ENCODE peak calls at places on chromosomes 1 and 21, in seven cellular contexts. I, L, K, C, W, N and S are unnamed samples.

GRCh38 chr1:206012086-206012859 is 9.1 kb upstream of the RAB7B start:
- DNase-seq in N (peak; percentile 68), L (no peak), W (peak; percentile 73), K (peak; percentile 90), C (peak; percentile 40), I (peak; percentile 92), S (no peak)

GRCh38 chr1:233016798-233017197 is 66.4 kb downstream of the NTPCR start:
- DNase-seq in K (no peak), N (no peak), W (no peak), C (no peak), L (peak; percentile 79), I (no peak), S (no peak)

GRCh38 chr1:10438677-10439163 is 8.5 kb downstream of the CENPS start:
- DNase-seq in N (no peak), L (peak; percentile 32), K (no peak), I (no peak), W (no peak), C (no peak), S (no peak)

GRCh38 chr1:234897754-234898454 is 230.7 kb downstream of the TOMM20 start:
- DNase-seq in N (no peak), L (no peak), K (no peak), C (no peak), W (no peak), I (no peak), S (no peak)

GRCh38 chr1:85019989-85020388 is 23.1 kb upstream of the MCOLN2 start:
- DNase-seq in W (no peak), I (no peak), L (peak; percentile 10), K (no peak), N (no peak), C (peak; percentile 4), S (peak; percentile 91)

GRCh38 chr1:25111706-25112105 is 120.6 kb downstream of the SYF2 start:
- DNase-seq in N (no peak), W (no peak), C (no peak), I (no peak), L (no peak), K (no peak), S (no peak)

GRCh38 chr1:46415514-46415913 is 21.4 kb downstream of the FAAH start:
- DNase-seq in K (no peak), I (no peak), C (no peak), W (no peak), N (no peak), L (no peak), S (no peak)

GRCh38 chr21:37006521-37007291 is at the start of gene RIPPLY3:
- DNase-seq in L (no peak), N (no peak), W (peak; percentile 82), K (peak; percentile 40), I (no peak), C (peak; percentile 50), S (no peak)

GRCh38 chr1:117093870-117094621 is 27.5 kb downstream of the TRIM45 start:
- DNase-seq in L (peak; percentile 75), N (no peak), I (no peak), C (peak; percentile 38), W (peak; percentile 55), K (no peak), S (no peak)

GRCh38 chr1:15758537-15758936 is at the start of gene FBLIM1:
- DNase-seq in N (no peak), L (no peak), W (peak; percentile 87), I (no peak), C (peak; percentile 86), K (peak; percentile 49), S (no peak)

GRCh38 chr1:4275083-4275482 is 375.0 kb upstream of the C1orf174 start:
- DNase-seq in K (no peak), N (no peak), L (no peak), I (no peak), W (no peak), C (no peak), S (no peak)

GRCh38 chr1:25958475-25958874 is 39.4 kb downstream of the PAFAH2 start:
- DNase-seq in L (peak; percentile 87), C (no peak), W (no peak), K (no peak), I (no peak), N (no peak), S (peak; percentile 72)

GRCh38 chr1:235253219-235253640 is 74.7 kb downstream of the ARID4B start:
- DNase-seq in W (peak; percentile 88), N (peak; percentile 26), C (peak; percentile 75), K (peak; percentile 47), L (peak; percentile 72), I (no peak), S (no peak)

GRCh38 chr21:20424943-20425342 is 573.3 kb upstream of the NCAM2 start:
- DNase-seq in N (no peak), K (no peak), W (peak; percentile 77), I (no peak), C (no peak), L (no peak), S (no peak)

GRCh38 chr1:14090062-14090461 is 390.1 kb downstream of the PRDM2 start:
- DNase-seq in W (no peak), N (no peak), C (no peak), K (no peak), L (no peak), I (no peak), S (no peak)

GRCh38 chr1:29453502-29454240 is 217.3 kb downstream of the PTPRU start:
- DNase-seq in I (peak; percentile 22), C (peak; percentile 63), L (peak; percentile 53), W (peak; percentile 85), K (no peak), N (no peak), S (peak; percentile 2)

GRCh38 chr1:84687703-84688460 is 2.4 kb downstream of the SSX2IP start:
- DNase-seq in W (no peak), C (no peak), K (no peak), L (peak; percentile 66), I (no peak), N (no peak), S (peak; percentile 92)

GRCh38 chr1:228101994-228102790 is 933 bp downstream of the C1orf35 start:
- DNase-seq in I (peak; percentile 90), N (no peak), L (no peak), C (peak; percentile 75), W (peak; percentile 89), K (peak; percentile 78), S (no peak)

GRCh38 chr1:234962340-234962989 is 166.2 kb downstream of the TOMM20 start:
- DNase-seq in N (no peak), I (no peak), C (peak; percentile 64), K (no peak), W (no peak), L (peak; percentile 100), S (peak; percentile 99)

GRCh38 chr21:46550511-46550941 is 54.4 kb downstream of the S100B start:
- DNase-seq in N (no peak), W (no peak), C (no peak), I (no peak), L (no peak), K (no peak), S (no peak)

GRCh38 chr1:223137402-223138100 is 5.5 kb downstream of the TLR5 start:
- DNase-seq in I (no peak), L (peak; percentile 39), C (peak; percentile 59), W (no peak), K (no peak), N (no peak), S (no peak)

GRCh38 chr21:15221799-15222386 is 157.1 kb upstream of the NRIP1 start:
- DNase-seq in C (peak; percentile 48), I (no peak), L (peak; percentile 65), W (peak; percentile 90), N (peak; percentile 41), K (no peak), S (no peak)

GRCh38 chr1:41513388-41513745 is 28.9 kb upstream of the EDN2 start:
- DNase-seq in I (peak; percentile 81), L (no peak), C (no peak), N (no peak), K (no peak), W (peak; percentile 86), S (no peak)

DNA sequence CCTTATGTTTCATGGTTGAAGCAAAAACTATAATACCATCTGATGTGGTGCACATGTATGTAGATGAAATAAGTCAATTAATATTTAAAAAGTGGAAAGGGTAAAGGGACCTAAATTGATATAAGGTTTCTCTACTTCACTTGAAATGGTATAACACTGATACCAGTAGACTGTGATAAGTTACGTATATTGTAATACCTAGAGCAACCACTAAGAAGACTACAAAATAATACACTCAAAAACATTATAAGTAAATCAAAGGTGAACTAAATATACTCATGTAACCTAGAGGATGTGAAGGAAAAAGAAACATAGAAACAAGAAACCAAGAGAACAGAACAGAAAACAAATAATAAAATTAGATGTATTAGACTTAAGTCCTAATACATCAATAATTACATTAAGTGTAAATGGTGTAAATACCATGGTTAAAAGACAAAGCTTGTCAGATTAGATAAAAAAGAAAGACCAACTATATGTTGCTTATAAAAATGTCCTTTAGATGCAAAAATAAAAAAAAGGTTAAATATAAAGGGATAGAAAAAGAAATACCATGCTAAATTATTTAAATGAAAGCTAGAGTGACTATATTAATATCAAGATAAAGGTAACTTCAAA is 118.8 kb downstream of the LRRC7 start:
- DNase-seq in K (no peak), N (no peak), L (no peak), C (no peak), W (no peak), I (no peak), S (no peak)
- TF ChIP-seq CTCF in K (no peak), N (no peak), L (no peak), C (no peak), W (peak; percentile 40), I (no peak), S (no peak)

GRCh38 chr1:167439301-167439988 is 78.9 kb downstream of the CD247 start:
- DNase-seq in L (peak; percentile 28), C (peak; percentile 75), I (no peak), N (no peak), K (peak; percentile 56), W (peak; percentile 89), S (no peak)
- H3K4me3 ChIP-seq in L (peak overlapping the region; percentile 47), C (no peak overlapping the region), I (peak overlapping the region; percentile 30), N (peak overlapping the region; percentile 59), K (no peak overlapping the region), W (peak overlapping the region; percentile 77), S (peak overlapping the region; percentile 39)

GRCh38 chr1:5959667-5960230 is 32.5 kb downstream of the NPHP4 start:
- DNase-seq in K (no peak), L (no peak), W (no peak), I (no peak), N (no peak), C (no peak), S (no peak)

GRCh38 chr1:5961601-5962000 is 30.6 kb downstream of the NPHP4 start:
- DNase-seq in N (no peak), I (no peak), C (no peak), W (no peak), L (no peak), K (no peak), S (no peak)

GRCh38 chr1:5959087-5959486 is 33.1 kb downstream of the NPHP4 start:
- DNase-seq in K (no peak), I (no peak), L (no peak), W (no peak), C (no peak), N (no peak), S (no peak)

GRCh38 chr1:5962265-5963105 is 29.7 kb downstream of the NPHP4 start:
- DNase-seq in L (no peak), K (no peak), W (no peak), I (no peak), C (no peak), N (no peak), S (no peak)

GRCh38 chr1:5960336-5960735 is 31.9 kb downstream of the NPHP4 start:
- DNase-seq in N (no peak), K (no peak), W (no peak), C (no peak), L (no peak), I (no peak), S (no peak)
- H3K36me3 ChIP-seq in N (peaks cover 58% of the 10 kb centered on the region), K (no peaks in the 10 kb centered on the region), W (peaks cover 3% of the 10 kb centered on the region), C (no peaks in the 10 kb centered on the region), L (peaks cover 11% of the 10 kb centered on the region), I (peaks cover 14% of the 10 kb centered on the region), S (peaks cover 4% of the 10 kb centered on the region)

GRCh38 chr1:202656951-202657646 is 53.2 kb downstream of the SYT2 start:
- DNase-seq in I (no peak), W (peak; percentile 96), N (no peak), K (no peak), L (peak; percentile 46), C (peak; percentile 44), S (no peak)
- TF ChIP-seq CTCF in I (no peak), W (peak; percentile 73), N (no peak), K (no peak), L (peak; percentile 24), C (no peak), S (no peak)